ENCODE peak calls at places on chromosomes 3 and 15, in ten cellular contexts. Q, A, L, X, B, V, F, R, T and S are unnamed samples.

GRCh38 chr15:74302821-74303359 is 64.6 kb downstream of the CYP11A1 start:
- DNase-seq in Q (peak), A (peak), L (peak), X (peak), B (peak), V (peak), F (peak), R (no peak), T (no peak), S (no peak)

GRCh38 chr3:127473244-127474024 is 117.1 kb downstream of the TPRA1 start:
- DNase-seq in Q (peak), A (no peak), L (no peak), X (peak), B (peak), V (no peak), F (peak), R (no peak), T (no peak), S (peak)

GRCh38 chr3:159637895-159638542 is 350.6 kb upstream of the IL12A start:
- DNase-seq in Q (no peak), A (no peak), L (no peak), X (no peak), B (no peak), V (no peak), F (no peak), R (no peak), T (peak), S (no peak)

GRCh38 chr3:187975571-187976360 is 178.2 kb upstream of the LPP start:
- DNase-seq in Q (no peak), A (no peak), L (no peak), X (no peak), B (no peak), V (peak), F (no peak), R (no peak), T (no peak), S (no peak)

GRCh38 chr3:188605231-188605630 is 451.3 kb downstream of the LPP start:
- DNase-seq in Q (no peak), A (no peak), L (no peak), X (no peak), B (no peak), V (no peak), F (no peak), R (no peak), T (no peak), S (no peak)

GRCh38 chr3:156149781-156150375 is 29.5 kb downstream of the KCNAB1 start:
- DNase-seq in Q (no peak), A (no peak), L (no peak), X (no peak), B (no peak), V (no peak), F (no peak), R (no peak), T (no peak), S (no peak)

GRCh38 chr3:167729591-167729990 is 5.1 kb downstream of the PDCD10 start:
- DNase-seq in Q (no peak), A (no peak), L (no peak), X (no peak), B (peak), V (no peak), F (no peak), R (no peak), T (no peak), S (no peak)

GRCh38 chr3:114308830-114309229 is 15.0 kb downstream of the TIGIT start:
- DNase-seq in Q (no peak), A (peak), L (no peak), X (no peak), B (no peak), V (peak), F (no peak), R (no peak), T (no peak), S (no peak)

GRCh38 chr15:83248151-83248851 is 36.2 kb downstream of the BNC1 start:
- DNase-seq in Q (no peak), A (no peak), L (no peak), X (no peak), B (peak), V (no peak), F (no peak), R (no peak), T (peak), S (no peak)

GRCh38 chr3:30124435-30125390 is 481.7 kb upstream of the TGFBR2 start:
- DNase-seq in Q (no peak), A (no peak), L (no peak), X (no peak), B (no peak), V (no peak), F (no peak), R (no peak), T (peak), S (no peak)

GRCh38 chr3:141773676-141774075 is 10.5 kb downstream of the GRK7 start:
- DNase-seq in Q (no peak), A (no peak), L (no peak), X (no peak), B (no peak), V (no peak), F (no peak), R (no peak), T (no peak), S (no peak)

GRCh38 chr3:68793750-68794149 is 138.6 kb downstream of the TAFA4 start:
- DNase-seq in Q (no peak), A (no peak), L (no peak), X (no peak), B (no peak), V (no peak), F (no peak), R (no peak), T (no peak), S (no peak)

GRCh38 chr3:71254658-71255057 is 328.9 kb downstream of the FOXP1 start:
- DNase-seq in Q (no peak), A (no peak), L (no peak), X (no peak), B (no peak), V (no peak), F (no peak), R (no peak), T (peak), S (no peak)

GRCh38 chr3:196569003-196569516 is 600 bp downstream of the FBXO45 start:
- DNase-seq in Q (peak), A (peak), L (peak), X (peak), B (peak), V (peak), F (peak), R (peak), T (peak), S (peak)

GRCh38 chr15:39466428-39466827 is 114.5 kb upstream of the THBS1 start:
- DNase-seq in Q (peak), A (peak), L (peak), X (no peak), B (no peak), V (peak), F (no peak), R (peak), T (peak), S (no peak)

GRCh38 chr3:35678552-35679220 is 39.4 kb downstream of the ARPP21 start:
- DNase-seq in Q (no peak), A (no peak), L (no peak), X (no peak), B (no peak), V (no peak), F (no peak), R (no peak), T (no peak), S (no peak)

GRCh38 chr3:32782417-32782816 is 35.4 kb upstream of the TRIM71 start:
- DNase-seq in Q (no peak), A (no peak), L (peak), X (no peak), B (peak), V (no peak), F (no peak), R (no peak), T (no peak), S (no peak)

GRCh38 chr15:41258706-41259471 is 27.8 kb downstream of the CHP1 start:
- DNase-seq in Q (peak), A (peak), L (no peak), X (no peak), B (peak), V (peak), F (peak), R (no peak), T (peak), S (no peak)

GRCh38 chr3:21979706-21980105 is 228.7 kb upstream of the ZNF385D start:
- DNase-seq in Q (no peak), A (no peak), L (no peak), X (no peak), B (no peak), V (no peak), F (no peak), R (no peak), T (peak), S (no peak)

GRCh38 chr3:194296832-194297666 is 54.1 kb downstream of the CPN2 start:
- DNase-seq in Q (no peak), A (peak), L (peak), X (no peak), B (no peak), V (no peak), F (no peak), R (no peak), T (no peak), S (no peak)

GRCh38 chr3:118882353-118882947 is 152.2 kb downstream of the IGSF11 start:
- DNase-seq in Q (peak), A (peak), L (peak), X (peak), B (peak), V (peak), F (peak), R (peak), T (peak), S (peak)

GRCh38 chr3:15933439-15934144 is 135.8 kb upstream of the ANKRD28 start:
- DNase-seq in Q (no peak), A (no peak), L (no peak), X (no peak), B (no peak), V (no peak), F (no peak), R (no peak), T (peak), S (no peak)

GRCh38 chr15:67240235-67241131 is 14.0 kb downstream of the AAGAB start:
- DNase-seq in Q (peak), A (peak), L (no peak), X (no peak), B (peak), V (peak), F (no peak), R (no peak), T (no peak), S (no peak)

GRCh38 chr15:85562824-85563223 is 182.4 kb downstream of the AKAP13 start:
- DNase-seq in Q (no peak), A (no peak), L (no peak), X (no peak), B (no peak), V (no peak), F (no peak), R (no peak), T (no peak), S (no peak)

GRCh38 chr3:50539356-50539838 is 28.1 kb downstream of the C3orf18 start:
- DNase-seq in Q (no peak), A (no peak), L (no peak), X (no peak), B (no peak), V (no peak), F (no peak), R (no peak), T (no peak), S (no peak)

GRCh38 chr3:115325539-115325938 is 178.5 kb upstream of the ZBTB20 start:
- DNase-seq in Q (no peak), A (no peak), L (no peak), X (no peak), B (peak), V (no peak), F (no peak), R (no peak), T (peak), S (peak)

GRCh38 chr3:177236704-177237103 is 39.4 kb upstream of the TBL1XR1 start:
- DNase-seq in Q (no peak), A (no peak), L (no peak), X (no peak), B (no peak), V (no peak), F (no peak), R (no peak), T (peak), S (no peak)

GRCh38 chr15:66848666-66849392 is 146.8 kb downstream of the SMAD6 start:
- DNase-seq in Q (no peak), A (peak), L (no peak), X (no peak), B (no peak), V (peak), F (no peak), R (no peak), T (no peak), S (no peak)

GRCh38 chr3:127287840-127288239 is at the start of gene PRR20G:
- DNase-seq in Q (no peak), A (no peak), L (no peak), X (no peak), B (no peak), V (no peak), F (no peak), R (no peak), T (no peak), S (no peak)

GRCh38 chr3:159074756-159075155 is 272.9 kb downstream of the MFSD1 start:
- DNase-seq in Q (no peak), A (no peak), L (no peak), X (no peak), B (no peak), V (no peak), F (no peak), R (no peak), T (no peak), S (no peak)

GRCh38 chr3:102248981-102249705 is 185.7 kb upstream of the ZPLD1 start:
- DNase-seq in Q (no peak), A (no peak), L (no peak), X (no peak), B (no peak), V (no peak), F (no peak), R (no peak), T (no peak), S (no peak)

GRCh38 chr15:82062479-82062878 is 16.7 kb upstream of the MEX3B start:
- DNase-seq in Q (no peak), A (no peak), L (no peak), X (no peak), B (no peak), V (no peak), F (no peak), R (no peak), T (no peak), S (no peak)

GRCh38 chr3:115913069-115913686 is 289.9 kb downstream of the GAP43 start:
- DNase-seq in Q (no peak), A (no peak), L (no peak), X (no peak), B (peak), V (no peak), F (no peak), R (no peak), T (peak), S (no peak)

GRCh38 chr15:63043391-63044076 is 987 bp downstream of the TPM1 start:
- DNase-seq in Q (no peak), A (no peak), L (peak), X (no peak), B (peak), V (no peak), F (peak), R (peak), T (no peak), S (no peak)
- TF ChIP-seq POLR2A in Q (no peak), A (no peak), L (no peak), X (no peak), B (no peak), V (no peak), F (no peak), R (no peak), T (no peak), S (peak)

GRCh38 chr15:56243774-56244236 is at the start of gene RFX7:
- DNase-seq in Q (peak), A (peak), L (peak), X (peak), B (peak), V (peak), F (no peak), R (peak), T (peak), S (no peak)
- TF ChIP-seq POLR2A in Q (no peak), A (no peak), L (no peak), X (peak), B (peak), V (no peak), F (no peak), R (peak), T (no peak), S (peak)

GRCh38 chr3:57557088-57557537 is 1.0 kb downstream of the PDE12 start:
- DNase-seq in Q (peak), A (peak), L (no peak), X (peak), B (peak), V (peak), F (peak), R (no peak), T (peak), S (no peak)
- TF ChIP-seq POLR2A in Q (no peak), A (peak), L (no peak), X (peak), B (no peak), V (no peak), F (peak), R (no peak), T (peak), S (no peak)

DNA sequence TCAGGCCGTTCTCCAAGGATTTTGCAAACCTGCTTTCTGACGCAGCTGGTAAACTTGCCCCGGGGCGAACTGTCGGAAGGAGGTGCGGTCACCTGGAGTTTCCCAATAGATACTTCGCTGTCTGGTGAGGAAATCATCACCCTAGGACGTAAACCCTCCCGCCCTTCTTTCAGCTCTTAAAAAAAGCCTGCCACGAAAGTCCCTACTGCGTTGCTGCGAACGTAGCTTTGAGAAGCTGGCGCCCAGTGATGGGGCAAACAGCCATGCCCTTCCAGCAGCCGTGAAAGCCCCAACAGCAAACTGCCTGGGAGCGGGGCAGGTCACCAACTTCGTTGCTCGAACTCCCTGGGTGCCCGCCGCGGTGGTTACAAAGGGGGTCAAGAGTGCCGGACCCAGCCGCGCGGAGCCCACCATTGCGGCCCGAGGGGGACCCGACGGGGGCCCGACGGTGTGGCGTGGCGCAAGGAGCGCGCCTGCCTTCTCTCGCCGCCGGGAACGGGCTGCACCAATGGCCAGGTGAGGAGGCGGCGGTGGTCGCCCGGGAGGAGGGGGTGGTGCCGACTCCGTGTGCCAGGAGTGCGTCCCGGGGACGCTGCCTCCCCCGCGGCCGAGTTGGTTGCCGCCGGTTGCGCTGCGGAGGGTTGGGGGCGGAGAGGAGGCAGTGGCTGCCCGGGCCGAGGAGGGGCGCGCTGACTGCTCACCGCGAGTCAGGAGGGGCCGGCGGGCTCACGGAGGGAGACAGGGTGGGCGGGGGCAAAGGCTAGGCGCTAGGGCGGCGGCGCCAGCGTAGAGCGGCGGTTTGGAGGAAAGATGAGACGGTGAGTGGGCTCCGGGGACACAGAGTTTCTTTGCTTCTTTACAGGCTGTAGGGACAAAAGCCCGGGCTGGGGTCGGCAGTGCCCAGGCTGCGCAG is at the start of gene PHLDB2:
- DNase-seq in Q (peak), A (peak), L (peak), X (peak), B (peak), V (peak), F (peak), R (peak), T (peak), S (peak)
- TF ChIP-seq POLR2A in Q (no peak), A (no peak), L (peak), X (no peak), B (no peak), V (no peak), F (no peak), R (peak), T (peak), S (peak)

DNA sequence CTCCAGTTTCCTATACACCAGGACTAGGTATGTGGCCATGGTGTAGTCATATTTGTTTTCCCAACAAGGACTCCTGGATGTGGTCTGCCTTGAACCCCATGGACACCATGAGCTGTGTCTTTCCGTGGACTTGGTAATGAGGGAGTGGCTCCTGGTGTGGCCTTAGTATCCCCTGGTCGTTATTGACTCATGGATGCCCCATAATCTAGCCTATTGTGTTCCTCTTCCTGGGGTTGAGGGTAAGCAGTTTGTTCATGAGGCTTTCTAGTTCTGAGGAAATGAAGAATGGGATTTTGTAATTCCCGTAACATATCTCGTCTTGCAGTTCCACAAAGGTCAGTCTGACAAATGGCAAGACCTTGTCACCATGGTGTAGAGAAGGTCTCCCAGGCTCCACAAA is 22.5 kb downstream of the RAB7A start:
- DNase-seq in Q (no peak), A (no peak), L (no peak), X (no peak), B (no peak), V (no peak), F (no peak), R (no peak), T (no peak), S (no peak)
- TF ChIP-seq POLR2A in Q (no peak), A (no peak), L (no peak), X (no peak), B (no peak), V (no peak), F (no peak), R (no peak), T (no peak), S (no peak)